ENCODE peak calls at places on chromosome 16, in eight cellular contexts. V is memory B cell; Q is T-cell; E is GM23248; W is nephron progenitor cell; L is upper lobe of right lung; A is RWPE1; X is stimulated activated CD4-positive, alpha-beta T cell treated with anti-CD3 and anti-CD28 coated beads, Interleukin-12 subunit alpha, Interleukin-12 subunit beta, amount 100 ng/mL, for 4 hours. B is an unnamed sample.

GRCh38 chr16:47309581-47310312 is 151.1 kb downstream of the ITFG1 start:
- DNase-seq in V (no peak), A (no peak), L (no peak), Q (no peak), E (peak), W (no peak), X (no peak), B (no peak)

GRCh38 chr16:53753431-53753830 is 49.5 kb downstream of the FTO start:
- DNase-seq in W (no peak), V (no peak), Q (no peak), E (no peak), A (no peak), L (no peak), X (no peak), B (no peak)

GRCh38 chr16:84044108-84044488 is 1.5 kb upstream of the SLC38A8 start:
- DNase-seq in Q (no peak), E (peak), A (no peak), L (no peak), W (no peak), V (no peak), X (no peak), B (no peak)

GRCh38 chr16:48556913-48557351 is 53.0 kb downstream of the N4BP1 start:
- DNase-seq in L (no peak), E (peak), X (no peak), A (peak), Q (no peak), W (no peak), V (no peak), B (no peak)

GRCh38 chr16:80938035-80938927 is 68.4 kb downstream of the CMC2 start:
- DNase-seq in Q (no peak), E (peak), V (no peak), X (no peak), W (peak), L (no peak), A (no peak), B (peak)

GRCh38 chr16:55282441-55282840 is 41.6 kb upstream of the IRX6 start:
- DNase-seq in Q (no peak), E (peak), V (no peak), W (no peak), A (no peak), X (no peak), L (no peak), B (no peak)

GRCh38 chr16:21263640-21264211 is 14.4 kb downstream of the CRYM start:
- DNase-seq in E (peak), A (no peak), Q (no peak), X (no peak), V (no peak), L (no peak), W (peak), B (no peak)

GRCh38 chr16:81779540-81780320 is 639 bp downstream of the PLCG2 start:
- DNase-seq in X (no peak), A (no peak), V (peak), E (peak), W (peak), Q (no peak), L (peak), B (no peak)

GRCh38 chr16:5616841-5617240 is 519.2 kb upstream of the EEF2KMT start:
- DNase-seq in X (no peak), E (no peak), V (no peak), W (no peak), A (no peak), Q (no peak), L (no peak), B (no peak)

GRCh38 chr16:89095401-89095974 is 1.8 kb downstream of the ACSF3 start:
- DNase-seq in Q (no peak), X (no peak), L (no peak), W (no peak), A (no peak), E (no peak), V (no peak), B (no peak)

GRCh38 chr16:814974-815373 is 14.4 kb upstream of the GNG13 start:
- DNase-seq in V (no peak), Q (no peak), X (no peak), L (no peak), E (peak), A (no peak), W (no peak), B (peak)

GRCh38 chr16:11229906-11230305 is 26.1 kb downstream of the SOCS1 start:
- DNase-seq in A (no peak), E (no peak), W (no peak), Q (no peak), L (no peak), X (no peak), V (no peak), B (no peak)

GRCh38 chr16:28210264-28210663 is 1.5 kb downstream of the XPO6 start:
- DNase-seq in A (no peak), W (no peak), Q (no peak), E (no peak), L (no peak), X (no peak), V (no peak), B (no peak)

GRCh38 chr16:2015117-2015946 is 4.3 kb upstream of the NPW start:
- DNase-seq in X (no peak), A (peak), V (no peak), W (no peak), Q (no peak), L (no peak), E (no peak), B (peak)

GRCh38 chr16:53773150-53773846 is 69.3 kb downstream of the FTO start:
- DNase-seq in W (peak), Q (no peak), L (no peak), X (no peak), E (peak), V (no peak), A (peak), B (peak)

GRCh38 chr16:69859105-69859969 is 91.8 kb upstream of the CLEC18A start:
- DNase-seq in W (peak), V (no peak), X (peak), E (no peak), A (peak), Q (no peak), L (no peak), B (no peak)

GRCh38 chr16:85689285-85689949 is 663 bp upstream of the GINS2 start:
- DNase-seq in W (no peak), L (no peak), A (no peak), Q (no peak), X (no peak), E (peak), V (peak), B (no peak)

GRCh38 chr16:73878616-73879015 is 418.0 kb upstream of the PSMD7 start:
- DNase-seq in X (no peak), W (peak), E (peak), V (no peak), Q (no peak), L (no peak), A (peak), B (peak)

GRCh38 chr16:67393790-67394270 is 532 bp upstream of the TPPP3 start:
- DNase-seq in X (no peak), L (no peak), A (no peak), Q (no peak), E (no peak), W (no peak), V (no peak), B (no peak)

GRCh38 chr16:5903153-5903552 is 805.6 kb upstream of the EEF2KMT start:
- DNase-seq in W (no peak), Q (no peak), V (no peak), L (no peak), X (no peak), A (no peak), E (no peak), B (no peak)

GRCh38 chr16:84546669-84547538 is 42.4 kb upstream of the MEAK7 start:
- DNase-seq in W (no peak), V (no peak), Q (no peak), L (no peak), A (no peak), E (no peak), X (no peak), B (no peak)

GRCh38 chr16:66603537-66604375 is 748 bp upstream of the CMTM3 start:
- DNase-seq in L (peak), Q (peak), W (peak), V (peak), E (peak), X (peak), A (no peak), B (no peak)

GRCh38 chr16:749010-749409 is 8.2 kb upstream of the CIAO3 start:
- DNase-seq in A (no peak), X (no peak), Q (no peak), V (no peak), E (peak), W (no peak), L (no peak), B (peak)

GRCh38 chr16:70520612-70521297 is 2.6 kb downstream of the COG4 start:
- DNase-seq in L (no peak), A (peak), W (no peak), Q (no peak), V (no peak), X (no peak), E (peak), B (peak)

GRCh38 chr16:6573577-6573976 is 759.1 kb upstream of the RBFOX1 start:
- DNase-seq in W (peak), V (no peak), Q (no peak), X (no peak), E (no peak), A (no peak), L (peak), B (no peak)

GRCh38 chr16:13242201-13242600 is 340.8 kb downstream of the SHISA9 start:
- DNase-seq in Q (no peak), X (no peak), E (no peak), V (no peak), W (no peak), A (no peak), L (no peak), B (no peak)

GRCh38 chr16:78127130-78127529 is 27.7 kb downstream of the WWOX start:
- DNase-seq in A (no peak), V (no peak), Q (no peak), E (peak), W (no peak), X (no peak), L (no peak), B (no peak)

GRCh38 chr16:4947722-4948503 is 10.2 kb upstream of the SEC14L5 start:
- DNase-seq in X (no peak), W (no peak), A (no peak), V (no peak), E (no peak), Q (no peak), L (no peak), B (no peak)

GRCh38 chr16:11273721-11274324 is 394 bp upstream of the PRM3 start:
- DNase-seq in X (no peak), A (no peak), E (no peak), W (peak), L (no peak), V (no peak), Q (no peak), B (no peak)

GRCh38 chr16:86775401-86775985 is 197.1 kb downstream of the FOXL1 start:
- DNase-seq in V (no peak), Q (no peak), E (peak), W (peak), A (no peak), X (no peak), L (no peak), B (no peak)

GRCh38 chr16:89544113-89544512 is 16.4 kb upstream of the RPL13 start:
- DNase-seq in L (no peak), Q (no peak), E (no peak), X (no peak), V (no peak), W (no peak), A (no peak), B (no peak)

GRCh38 chr16:745739-746138 is 4.9 kb upstream of the CIAO3 start:
- DNase-seq in Q (no peak), E (no peak), A (no peak), L (peak), V (no peak), X (no peak), W (peak), B (no peak)